ENCODE peak calls at places on chromosomes 7 and 10, in seven cellular contexts. O, V, W, B, M, C and N are unnamed samples.

GRCh38 chr10:63866075-63866746 is 345.0 kb downstream of the REEP3 start:
- DNase-seq in O (peak; percentile 64), V (no peak), W (peak; percentile 56), B (peak; percentile 42), M (peak; percentile 66), C (peak; percentile 48), N (peak; percentile 46)

GRCh38 chr7:100678291-100678984 is 4.9 kb downstream of the GNB2 start:
- DNase-seq in O (no peak), V (no peak), W (no peak), B (no peak), M (no peak), C (peak; percentile 46), N (no peak)

GRCh38 chr10:112375721-112376577 is 2.0 kb downstream of the ACSL5 start:
- DNase-seq in O (peak; percentile 59), V (no peak), W (peak; percentile 50), B (peak; percentile 45), M (peak; percentile 45), C (no peak), N (no peak)

GRCh38 chr7:114695182-114695581 is 226.7 kb upstream of the MDFIC start:
- DNase-seq in O (no peak), V (no peak), W (no peak), B (no peak), M (no peak), C (no peak), N (no peak)

GRCh38 chr7:35529713-35530112 is 165.2 kb downstream of the HERPUD2 start:
- DNase-seq in O (no peak), V (no peak), W (no peak), B (no peak), M (no peak), C (no peak), N (no peak)

GRCh38 chr10:70528726-70529362 is 50.3 kb downstream of the PALD1 start:
- DNase-seq in O (no peak), V (no peak), W (peak; percentile 43), B (no peak), M (peak; percentile 57), C (no peak), N (peak; percentile 37)

GRCh38 chr10:74675527-74675926 is 150.9 kb upstream of the KAT6B start:
- DNase-seq in O (no peak), V (no peak), W (no peak), B (no peak), M (no peak), C (no peak), N (no peak)

GRCh38 chr10:26857991-26858706 is 2.6 kb downstream of the ABI1 start:
- DNase-seq in O (no peak), V (no peak), W (peak; percentile 29), B (no peak), M (peak; percentile 53), C (no peak), N (peak; percentile 53)

GRCh38 chr7:82631998-82632397 is 188.4 kb upstream of the CACNA2D1 start:
- DNase-seq in O (no peak), V (no peak), W (peak; percentile 2), B (no peak), M (no peak), C (no peak), N (no peak)

GRCh38 chr10:49351669-49352068 is 44.2 kb downstream of the DRGX start:
- DNase-seq in O (no peak), V (no peak), W (no peak), B (no peak), M (no peak), C (peak; percentile 25), N (no peak)

GRCh38 chr10:131842351-131843088 is 58.3 kb upstream of the PPP2R2D start:
- DNase-seq in O (no peak), V (no peak), W (no peak), B (no peak), M (no peak), C (peak; percentile 30), N (no peak)

GRCh38 chr7:99625321-99625720 is 8.6 kb downstream of the ZSCAN25 start:
- DNase-seq in O (no peak), V (no peak), W (no peak), B (no peak), M (no peak), C (no peak), N (no peak)

GRCh38 chr10:118729641-118730258 is 25.0 kb downstream of the CACUL1 start:
- DNase-seq in O (no peak), V (no peak), W (no peak), B (no peak), M (no peak), C (no peak), N (no peak)

GRCh38 chr7:35454575-35455385 is 200.9 kb upstream of the TBX20 start:
- DNase-seq in O (no peak), V (no peak), W (no peak), B (no peak), M (no peak), C (no peak), N (no peak)

GRCh38 chr10:132309466-132309865 is 1.7 kb upstream of the STK32C start:
- DNase-seq in O (no peak), V (no peak), W (no peak), B (no peak), M (no peak), C (no peak), N (no peak)

GRCh38 chr7:140342732-140343514 is 55.4 kb downstream of the SLC37A3 start:
- DNase-seq in O (no peak), V (no peak), W (peak; percentile 28), B (no peak), M (peak; percentile 28), C (no peak), N (no peak)

GRCh38 chr10:107383357-107383756 is 218.9 kb upstream of the SORCS1 start:
- DNase-seq in O (no peak), V (no peak), W (no peak), B (no peak), M (no peak), C (no peak), N (no peak)

GRCh38 chr7:139574618-139575337 is 51.3 kb downstream of the CLEC2L start:
- DNase-seq in O (no peak), V (no peak), W (no peak), B (no peak), M (no peak), C (no peak), N (no peak)

GRCh38 chr10:69901623-69902505 is 100.2 kb downstream of the COL13A1 start:
- DNase-seq in O (peak; percentile 40), V (no peak), W (peak; percentile 64), B (no peak), M (peak; percentile 59), C (peak; percentile 72), N (peak; percentile 10)

GRCh38 chr10:98172073-98172472 is 37.6 kb downstream of the R3HCC1L start:
- DNase-seq in O (no peak), V (no peak), W (peak; percentile 84), B (no peak), M (no peak), C (no peak), N (no peak)

GRCh38 chr7:158847451-158847866 is 8.9 kb upstream of the DYNC2I1 start:
- DNase-seq in O (no peak), V (no peak), W (peak; percentile 25), B (no peak), M (no peak), C (no peak), N (no peak)

GRCh38 chr7:75690121-75690523 is 48.6 kb downstream of the HIP1 start:
- DNase-seq in O (no peak), V (no peak), W (no peak), B (no peak), M (no peak), C (no peak), N (no peak)

GRCh38 chr10:124106241-124106905 is 13.0 kb upstream of the CHST15 start:
- DNase-seq in O (no peak), V (no peak), W (peak; percentile 63), B (no peak), M (peak; percentile 71), C (peak; percentile 61), N (peak; percentile 85)

GRCh38 chr10:133189256-133189655 is 29.2 kb downstream of the KNDC1 start:
- DNase-seq in O (no peak), V (no peak), W (no peak), B (no peak), M (no peak), C (no peak), N (no peak)

GRCh38 chr7:27708485-27708884 is 31.5 kb upstream of the TAX1BP1 start:
- DNase-seq in O (no peak), V (no peak), W (no peak), B (no peak), M (no peak), C (no peak), N (no peak)

GRCh38 chr10:79424221-79425073 is 21.0 kb downstream of the ZCCHC24 start:
- DNase-seq in O (no peak), V (no peak), W (peak; percentile 54), B (no peak), M (no peak), C (peak; percentile 77), N (no peak)

GRCh38 chr10:122678266-122678665 is 21.4 kb downstream of the C10orf120 start:
- DNase-seq in O (no peak), V (no peak), W (no peak), B (no peak), M (no peak), C (peak; percentile 24), N (no peak)

GRCh38 chr10:112282086-112282485 is 1.1 kb upstream of the TECTB start:
- DNase-seq in O (no peak), V (no peak), W (no peak), B (no peak), M (no peak), C (no peak), N (no peak)

GRCh38 chr7:27586825-27587224 is 75.9 kb downstream of the HIBADH start:
- DNase-seq in O (no peak), V (peak; percentile 78), W (peak; percentile 17), B (no peak), M (no peak), C (no peak), N (no peak)

GRCh38 chr10:24715246-24715769 is 8.4 kb downstream of the ARHGAP21 start:
- DNase-seq in O (no peak), V (no peak), W (no peak), B (no peak), M (no peak), C (no peak), N (no peak)

GRCh38 chr7:54090652-54091213 is 451.4 kb upstream of the VSTM2A start:
- DNase-seq in O (no peak), V (no peak), W (no peak), B (no peak), M (no peak), C (no peak), N (no peak)

GRCh38 chr7:156950381-156950858 is 908 bp downstream of the NOM1 start:
- DNase-seq in O (no peak), V (no peak), W (no peak), B (no peak), M (peak; percentile 41), C (no peak), N (no peak)

GRCh38 chr10:95508730-95509129 is 52.4 kb downstream of the SORBS1 start:
- DNase-seq in O (no peak), V (no peak), W (peak; percentile 54), B (no peak), M (no peak), C (no peak), N (no peak)

GRCh38 chr10:128180843-128181242 is 54.6 kb upstream of the MKI67 start:
- DNase-seq in O (peak; percentile 38), V (no peak), W (no peak), B (peak; percentile 26), M (no peak), C (no peak), N (no peak)

GRCh38 chr7:66189695-66190503 is 15.2 kb upstream of the TPST1 start:
- DNase-seq in O (no peak), V (no peak), W (no peak), B (no peak), M (no peak), C (no peak), N (no peak)

GRCh38 chr7:43300121-43300520 is 187.7 kb downstream of the HECW1 start:
- DNase-seq in O (no peak), V (no peak), W (no peak), B (no peak), M (no peak), C (no peak), N (no peak)